ENCODE peak calls at places on chromosomes 7 and 10, in nine cellular contexts. Y is effector memory CD4-positive, alpha-beta T cell; Q is CD8-positive, alpha-beta T cell; D is PC-3; E is heart right ventricle; L is fibroblast of lung; U is astrocyte; C is colonic mucosa; X is upper lobe of right lung. V is an unnamed sample. For H3K4me1, the result is how much of the 10 kb centered on the place peaks cover.

GRCh38 chr10:35961501-35961900 is 319.4 kb upstream of the FZD8 start:
- DNase-seq in L (peak), Q (no peak), Y (no peak), U (peak), C (no peak), D (peak), X (no peak), E (no peak), V (no peak)

GRCh38 chr7:20310963-20311742 is 19.5 kb upstream of the ITGB8 start:
- DNase-seq in X (no peak), D (peak), L (peak), Y (no peak), U (no peak), C (no peak), E (no peak), Q (no peak), V (no peak)

GRCh38 chr7:9302436-9302835 is 869.0 kb downstream of the NXPH1 start:
- DNase-seq in U (no peak), X (no peak), Y (no peak), C (no peak), L (no peak), E (no peak), D (no peak), Q (no peak), V (no peak)

GRCh38 chr7:106218546-106218945 is 66.2 kb downstream of the NAMPT start:
- DNase-seq in E (no peak), Y (no peak), U (no peak), X (no peak), D (no peak), Q (no peak), C (no peak), L (peak), V (no peak)

GRCh38 chr10:74825033-74825370 is 1.4 kb upstream of the KAT6B start:
- DNase-seq in X (peak), E (peak), L (no peak), Y (no peak), U (no peak), D (no peak), C (peak), Q (peak), V (no peak)

GRCh38 chr7:102211590-102212550 is 74.8 kb upstream of the SH2B2 start:
- DNase-seq in X (no peak), U (no peak), Y (no peak), E (no peak), C (no peak), L (no peak), D (no peak), Q (no peak), V (no peak)

GRCh38 chr7:101519324-101520017 is 109.6 kb downstream of the MYL10 start:
- DNase-seq in Y (no peak), U (peak), Q (no peak), D (peak), L (peak), C (no peak), X (no peak), E (no peak), V (no peak)

GRCh38 chr7:83271212-83272099 is 108.8 kb upstream of the PCLO start:
- DNase-seq in C (no peak), U (peak), Q (no peak), L (peak), Y (no peak), E (no peak), X (no peak), D (peak), V (no peak)

GRCh38 chr10:97185326-97186058 is at the start of gene SLIT1:
- DNase-seq in U (no peak), Y (no peak), Q (no peak), E (no peak), L (no peak), C (no peak), X (peak), D (no peak), V (no peak)

GRCh38 chr10:60490013-60490412 is 100.3 kb upstream of the ANK3 start:
- DNase-seq in L (peak), C (no peak), X (no peak), D (no peak), U (peak), E (no peak), Y (no peak), Q (no peak), V (no peak)

GRCh38 chr10:84665883-84666463 is 337.6 kb downstream of the CCSER2 start:
- DNase-seq in E (no peak), U (no peak), Q (no peak), C (peak), D (peak), Y (no peak), L (no peak), X (peak), V (no peak)

GRCh38 chr10:13769926-13770325 is 183.2 kb downstream of the PRPF18 start:
- DNase-seq in Q (no peak), U (peak), Y (no peak), E (no peak), D (peak), C (no peak), X (no peak), L (peak), V (peak)

GRCh38 chr7:120502132-120502531 is 229.2 kb downstream of the KCND2 start:
- DNase-seq in E (no peak), L (no peak), U (no peak), X (no peak), Y (no peak), C (no peak), D (no peak), Q (no peak), V (no peak)

GRCh38 chr7:41592226-41592625 is 110.7 kb downstream of the INHBA start:
- DNase-seq in Y (no peak), U (no peak), L (no peak), Q (no peak), D (no peak), E (no peak), C (no peak), X (no peak), V (no peak)

GRCh38 chr7:142801601-142802295 is 31.0 kb downstream of the PRSS2 start:
- DNase-seq in Y (no peak), C (no peak), Q (peak), D (no peak), X (no peak), U (no peak), L (no peak), E (no peak), V (no peak)

GRCh38 chr10:21926949-21927348 is 76.6 kb downstream of the DNAJC1 start:
- DNase-seq in C (no peak), E (no peak), U (peak), D (peak), X (no peak), Y (no peak), L (peak), Q (no peak), V (peak)

GRCh38 chr10:71964669-71965515 is 697 bp downstream of the CHST3 start:
- DNase-seq in Y (no peak), U (peak), Q (no peak), X (no peak), E (peak), L (peak), D (peak), C (peak), V (no peak)

GRCh38 chr10:116056445-116057293 is 216.3 kb downstream of the GFRA1 start:
- DNase-seq in Q (no peak), Y (no peak), E (no peak), C (no peak), L (no peak), D (no peak), X (no peak), U (no peak), V (no peak)

GRCh38 chr7:84675633-84676034 is 481.0 kb upstream of the SEMA3A start:
- DNase-seq in X (no peak), D (peak), Q (no peak), U (peak), C (no peak), Y (no peak), E (no peak), L (peak), V (peak)

GRCh38 chr7:108455524-108455832 is 758 bp downstream of the NRCAM start:
- DNase-seq in Q (no peak), E (no peak), C (no peak), D (no peak), L (no peak), X (peak), Y (no peak), U (no peak), V (no peak)

GRCh38 chr7:108454674-108455523 is 1.3 kb downstream of the NRCAM start:
- DNase-seq in Y (no peak), Q (no peak), C (no peak), L (peak), E (no peak), D (no peak), X (peak), U (peak), V (no peak)

GRCh38 chr7:108456845-108457540 is 757 bp upstream of the NRCAM start:
- DNase-seq in C (no peak), E (no peak), Y (no peak), X (no peak), Q (no peak), D (no peak), L (no peak), U (no peak), V (no peak)

GRCh38 chr7:108454317-108454673 is 1.9 kb downstream of the NRCAM start:
- DNase-seq in Y (no peak), U (no peak), X (no peak), E (no peak), C (no peak), Q (no peak), D (no peak), L (no peak), V (no peak)

GRCh38 chr7:108455833-108456677 is at the start of gene NRCAM:
- DNase-seq in X (peak), Y (no peak), D (no peak), U (peak), C (no peak), L (peak), Q (peak), E (no peak), V (peak)
- H3K27ac ChIP-seq in X (no peak), Y (no peak), D (no peak), U (no peak), C (no peak), L (no peak), Q (peak), E (no peak), V (no peak)

DNA sequence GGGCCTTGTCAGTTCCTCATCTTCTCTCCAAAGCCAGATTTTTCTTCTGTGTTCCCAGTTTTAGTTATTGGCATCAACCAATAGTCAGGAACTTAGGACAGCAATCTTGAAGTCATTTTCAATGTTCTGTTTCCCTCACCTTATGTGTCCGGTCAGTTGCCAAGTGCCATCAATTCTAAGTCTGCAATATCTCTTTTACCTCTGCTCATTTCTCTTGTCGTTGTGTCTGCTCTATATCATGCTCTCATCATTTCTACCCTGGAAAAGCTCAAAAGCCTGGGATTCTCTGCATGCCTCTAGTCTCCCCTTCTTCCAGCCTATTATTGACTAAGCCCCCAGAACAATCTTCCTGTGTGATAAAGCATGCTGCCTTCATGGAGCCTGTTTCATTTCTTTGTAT is 145.3 kb downstream of the PPP1R9A start:
- DNase-seq in Y (no peak), L (no peak), D (no peak), X (no peak), U (no peak), E (no peak), Q (no peak), C (no peak), V (no peak)
- H3K4me3 ChIP-seq in Y (no peak), L (no peak), D (no peak), X (no peak), U (no peak), E (no peak), Q (no peak), C (no peak), V (no peak)

GRCh38 chr7:130944997-130945396 is 211.0 kb upstream of the KLF14 start:
- DNase-seq in U (no peak), Y (no peak), E (no peak), X (no peak), C (no peak), L (no peak), D (no peak), Q (no peak), V (no peak)

GRCh38 chr7:130943981-130944380 is 210.0 kb upstream of the KLF14 start:
- DNase-seq in X (no peak), E (no peak), L (no peak), Y (no peak), C (no peak), Q (no peak), U (no peak), D (peak), V (no peak)

GRCh38 chr7:130941322-130942210 is 207.6 kb upstream of the KLF14 start:
- DNase-seq in D (peak), Y (no peak), X (peak), L (peak), E (no peak), C (peak), Q (no peak), U (peak), V (no peak)

GRCh38 chr7:130942211-130942964 is 208.4 kb upstream of the KLF14 start:
- DNase-seq in Q (no peak), E (no peak), C (peak), L (peak), Y (no peak), D (peak), U (peak), X (no peak), V (no peak)

DNA sequence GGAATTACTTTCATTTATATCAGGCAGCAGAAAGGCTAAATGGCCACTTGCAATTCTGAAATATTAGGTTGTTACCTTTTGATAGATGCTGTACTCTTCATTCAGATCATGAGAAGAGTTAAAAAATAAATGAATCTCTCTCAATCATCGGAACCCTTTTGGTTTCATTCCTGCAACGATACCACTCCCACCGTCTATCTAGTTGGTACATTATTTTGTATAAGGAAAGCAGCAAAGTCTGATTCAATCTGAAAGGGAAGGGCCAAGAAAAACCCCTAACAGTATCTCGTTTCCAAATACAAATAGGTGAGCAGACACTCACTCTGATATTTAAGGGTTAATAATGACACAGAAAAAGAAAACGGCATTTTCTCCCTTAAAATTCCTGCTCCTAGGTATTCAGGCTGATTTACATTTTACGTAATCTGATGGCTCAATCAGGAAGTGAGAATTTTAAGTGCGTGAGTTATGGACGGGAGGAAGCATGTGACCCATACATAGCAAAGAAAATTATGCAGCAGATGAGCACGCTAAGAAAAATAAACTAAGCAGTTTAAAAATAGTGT is 209.4 kb upstream of the KLF14 start:
- DNase-seq in L (peak), E (no peak), U (peak), C (no peak), Q (no peak), X (no peak), D (peak), Y (no peak), V (no peak)
- H3K4me1 ChIP-seq in L (under half), E (half or more), U (under half), C (under half), Q (half or more), X (half or more), D (half or more), Y (half or more), V (under half)

GRCh38 chr7:51278797-51279196 is 37.8 kb downstream of the COBL start:
- DNase-seq in D (peak), C (no peak), Q (no peak), U (no peak), X (peak), L (no peak), Y (no peak), E (no peak), V (no peak)
- H3K27ac ChIP-seq in D (no peak), C (no peak), Q (no peak), U (no peak), X (no peak), L (no peak), Y (no peak), E (peak), V (no peak)

DNA sequence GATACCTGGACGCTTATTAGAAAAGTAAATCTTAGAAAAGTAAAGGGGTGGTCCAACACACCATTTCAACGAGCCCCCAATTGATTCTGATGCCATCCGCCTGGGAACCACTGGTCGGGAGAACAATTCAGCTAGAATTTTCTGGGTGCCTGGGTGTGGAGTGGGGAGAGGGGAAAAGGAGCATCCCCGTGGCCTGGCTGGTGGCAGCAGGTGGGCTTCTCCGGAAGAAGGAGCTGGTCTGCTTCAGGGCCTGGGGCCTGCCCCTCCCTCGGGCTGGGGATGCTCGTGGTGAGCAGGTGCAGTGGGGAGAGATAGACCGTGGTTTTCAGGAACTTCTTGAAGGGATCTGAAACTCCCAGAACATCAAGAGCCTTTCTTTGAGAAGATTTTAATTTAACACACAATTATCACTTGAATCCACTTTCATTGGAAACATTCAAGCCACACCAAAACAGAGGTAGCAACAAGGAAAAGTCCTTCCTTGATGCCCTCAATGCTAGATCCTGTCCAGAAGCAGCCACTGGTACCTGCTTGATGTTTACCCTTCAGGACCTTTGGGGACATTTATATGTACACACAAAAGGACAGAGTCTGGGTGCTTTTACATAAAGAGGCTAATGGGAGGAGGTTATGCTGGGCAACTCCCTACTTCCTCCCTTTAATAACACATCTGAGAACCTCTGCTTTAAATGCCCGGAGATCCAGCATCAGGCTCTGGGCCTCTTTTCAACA is 39.7 kb upstream of the DUSP5 start:
- DNase-seq in Q (no peak), E (no peak), X (no peak), U (no peak), Y (no peak), D (no peak), C (no peak), L (no peak), V (no peak)
- H3K4me3 ChIP-seq in Q (no peak), E (no peak), X (no peak), U (no peak), Y (no peak), D (no peak), C (no peak), L (no peak), V (no peak)

GRCh38 chr10:99979066-99979685 is 30.6 kb downstream of the DNMBP start:
- DNase-seq in Y (no peak), D (no peak), X (no peak), E (no peak), L (no peak), C (no peak), U (no peak), Q (no peak), V (no peak)

GRCh38 chr10:99975106-99975829 is 34.5 kb downstream of the DNMBP start:
- DNase-seq in Q (no peak), L (no peak), U (no peak), D (no peak), E (no peak), Y (no peak), X (no peak), C (no peak), V (no peak)

GRCh38 chr10:99975942-99976809 is 33.6 kb downstream of the DNMBP start:
- DNase-seq in C (no peak), Q (no peak), E (peak), U (peak), L (peak), X (no peak), Y (no peak), D (no peak), V (no peak)

GRCh38 chr10:99976886-99977391 is 32.8 kb downstream of the DNMBP start:
- DNase-seq in E (no peak), X (no peak), D (peak), U (peak), Y (no peak), L (peak), Q (no peak), C (no peak), V (peak)

GRCh38 chr10:99977916-99978315 is 31.8 kb downstream of the DNMBP start:
- DNase-seq in X (no peak), C (no peak), D (no peak), Q (no peak), E (no peak), U (peak), Y (no peak), L (peak), V (no peak)
- H3K4me1 ChIP-seq in X (under half), C (under half), D (under half), Q (under half), E (half or more), U (under half), Y (under half), L (under half), V (under half)

GRCh38 chr10:79396587-79396986 is 48.8 kb downstream of the ZCCHC24 start:
- DNase-seq in L (no peak), D (no peak), X (no peak), Q (no peak), E (no peak), Y (no peak), C (no peak), U (no peak), V (no peak)
- H3K27ac ChIP-seq in L (no peak), D (no peak), X (no peak), Q (no peak), E (peak), Y (no peak), C (no peak), U (no peak), V (no peak)